ENCODE peak calls at places on chromosomes 1 and 21, in eight cellular contexts. One of them, this sample, is unnamed.

GRCh38 chr21:38849776-38850175 is 44.0 kb downstream of the ETS2 start:
- DNase-seq in fibroblast of lung: no peak
- DNase-seq in neuronal stem cell: no peak
- DNase-seq in NCI-H510A: no peak
- DNase-seq in LHCN-M2: no peak
- DNase-seq in GM19239: no peak
- DNase-seq in activated CD4-positive, alpha-beta T cell treated with anti-CD3 and anti-CD28 coated beads for 24 hours: no peak
- DNase-seq in T-cell: no peak
- DNase-seq in this sample: no peak

GRCh38 chr1:30506785-30507312 is 216.5 kb downstream of the MATN1 start:
- DNase-seq in GM19239: no peak
- DNase-seq in neuronal stem cell: no peak
- DNase-seq in LHCN-M2: no peak
- DNase-seq in fibroblast of lung: no peak
- DNase-seq in activated CD4-positive, alpha-beta T cell treated with anti-CD3 and anti-CD28 coated beads for 24 hours: no peak
- DNase-seq in NCI-H510A: no peak
- DNase-seq in T-cell: no peak
- DNase-seq in this sample: no peak

GRCh38 chr1:15418811-15419515 is 9.3 kb downstream of the EFHD2 start:
- DNase-seq in LHCN-M2: no peak
- DNase-seq in T-cell: no peak
- DNase-seq in activated CD4-positive, alpha-beta T cell treated with anti-CD3 and anti-CD28 coated beads for 24 hours: no peak
- DNase-seq in NCI-H510A: no peak
- DNase-seq in fibroblast of lung: peak
- DNase-seq in neuronal stem cell: no peak
- DNase-seq in GM19239: no peak
- DNase-seq in this sample: no peak

GRCh38 chr1:37047487-37047886 is 13.2 kb upstream of the GRIK3 start:
- DNase-seq in T-cell: no peak
- DNase-seq in fibroblast of lung: no peak
- DNase-seq in LHCN-M2: no peak
- DNase-seq in GM19239: no peak
- DNase-seq in activated CD4-positive, alpha-beta T cell treated with anti-CD3 and anti-CD28 coated beads for 24 hours: no peak
- DNase-seq in neuronal stem cell: no peak
- DNase-seq in NCI-H510A: no peak
- DNase-seq in this sample: no peak

GRCh38 chr1:25765910-25766645 is 33.9 kb upstream of the SELENON start:
- DNase-seq in GM19239: no peak
- DNase-seq in activated CD4-positive, alpha-beta T cell treated with anti-CD3 and anti-CD28 coated beads for 24 hours: no peak
- DNase-seq in T-cell: no peak
- DNase-seq in neuronal stem cell: no peak
- DNase-seq in LHCN-M2: no peak
- DNase-seq in NCI-H510A: no peak
- DNase-seq in fibroblast of lung: no peak
- DNase-seq in this sample: no peak

GRCh38 chr1:223129229-223129851 is 13.7 kb downstream of the TLR5 start:
- DNase-seq in LHCN-M2: no peak
- DNase-seq in activated CD4-positive, alpha-beta T cell treated with anti-CD3 and anti-CD28 coated beads for 24 hours: peak
- DNase-seq in GM19239: peak
- DNase-seq in NCI-H510A: no peak
- DNase-seq in fibroblast of lung: peak
- DNase-seq in neuronal stem cell: no peak
- DNase-seq in T-cell: peak
- DNase-seq in this sample: no peak

GRCh38 chr1:185404864-185405568 is 88.0 kb upstream of the IVNS1ABP start:
- DNase-seq in T-cell: no peak
- DNase-seq in GM19239: no peak
- DNase-seq in fibroblast of lung: no peak
- DNase-seq in NCI-H510A: no peak
- DNase-seq in activated CD4-positive, alpha-beta T cell treated with anti-CD3 and anti-CD28 coated beads for 24 hours: no peak
- DNase-seq in LHCN-M2: no peak
- DNase-seq in neuronal stem cell: no peak
- DNase-seq in this sample: no peak

GRCh38 chr1:96782861-96783260 is 61.3 kb downstream of the PTBP2 start:
- DNase-seq in activated CD4-positive, alpha-beta T cell treated with anti-CD3 and anti-CD28 coated beads for 24 hours: no peak
- DNase-seq in neuronal stem cell: no peak
- DNase-seq in GM19239: no peak
- DNase-seq in T-cell: no peak
- DNase-seq in NCI-H510A: no peak
- DNase-seq in fibroblast of lung: peak
- DNase-seq in LHCN-M2: no peak
- DNase-seq in this sample: peak

GRCh38 chr1:9900142-9901043 is 9.7 kb downstream of the CTNNBIP1 start:
- DNase-seq in fibroblast of lung: peak
- DNase-seq in LHCN-M2: no peak
- DNase-seq in neuronal stem cell: no peak
- DNase-seq in T-cell: no peak
- DNase-seq in GM19239: no peak
- DNase-seq in activated CD4-positive, alpha-beta T cell treated with anti-CD3 and anti-CD28 coated beads for 24 hours: no peak
- DNase-seq in NCI-H510A: peak
- DNase-seq in this sample: no peak

GRCh38 chr1:234309598-234310459 is 63.4 kb upstream of the COA6 start:
- DNase-seq in fibroblast of lung: peak
- DNase-seq in T-cell: peak
- DNase-seq in LHCN-M2: peak
- DNase-seq in activated CD4-positive, alpha-beta T cell treated with anti-CD3 and anti-CD28 coated beads for 24 hours: peak
- DNase-seq in GM19239: peak
- DNase-seq in neuronal stem cell: peak
- DNase-seq in NCI-H510A: peak
- DNase-seq in this sample: peak

GRCh38 chr1:37267111-37267835 is 207.1 kb upstream of the ZC3H12A start:
- DNase-seq in fibroblast of lung: no peak
- DNase-seq in neuronal stem cell: no peak
- DNase-seq in T-cell: no peak
- DNase-seq in GM19239: no peak
- DNase-seq in LHCN-M2: no peak
- DNase-seq in NCI-H510A: peak
- DNase-seq in activated CD4-positive, alpha-beta T cell treated with anti-CD3 and anti-CD28 coated beads for 24 hours: no peak
- DNase-seq in this sample: no peak

GRCh38 chr1:53326598-53327182 is 1.2 kb downstream of the LRP8 start:
- DNase-seq in T-cell: no peak
- DNase-seq in NCI-H510A: peak
- DNase-seq in neuronal stem cell: peak
- DNase-seq in LHCN-M2: peak
- DNase-seq in GM19239: peak
- DNase-seq in fibroblast of lung: no peak
- DNase-seq in activated CD4-positive, alpha-beta T cell treated with anti-CD3 and anti-CD28 coated beads for 24 hours: no peak
- DNase-seq in this sample: no peak

GRCh38 chr1:14606632-14607031 is 8.1 kb downstream of the KAZN start:
- DNase-seq in T-cell: no peak
- DNase-seq in NCI-H510A: no peak
- DNase-seq in GM19239: no peak
- DNase-seq in neuronal stem cell: no peak
- DNase-seq in LHCN-M2: no peak
- DNase-seq in activated CD4-positive, alpha-beta T cell treated with anti-CD3 and anti-CD28 coated beads for 24 hours: no peak
- DNase-seq in fibroblast of lung: no peak
- DNase-seq in this sample: no peak

GRCh38 chr1:36482724-36483388 is at the start of gene CSF3R:
- DNase-seq in GM19239: no peak
- DNase-seq in neuronal stem cell: no peak
- DNase-seq in activated CD4-positive, alpha-beta T cell treated with anti-CD3 and anti-CD28 coated beads for 24 hours: no peak
- DNase-seq in LHCN-M2: no peak
- DNase-seq in NCI-H510A: no peak
- DNase-seq in T-cell: no peak
- DNase-seq in fibroblast of lung: no peak
- DNase-seq in this sample: no peak

GRCh38 chr21:16569679-16570078 is 839.9 kb downstream of the USP25 start:
- DNase-seq in neuronal stem cell: no peak
- DNase-seq in fibroblast of lung: peak
- DNase-seq in LHCN-M2: peak
- DNase-seq in T-cell: no peak
- DNase-seq in activated CD4-positive, alpha-beta T cell treated with anti-CD3 and anti-CD28 coated beads for 24 hours: no peak
- DNase-seq in NCI-H510A: no peak
- DNase-seq in GM19239: no peak
- DNase-seq in this sample: peak

GRCh38 chr1:203521071-203521794 is 27.3 kb downstream of the OPTC start:
- DNase-seq in fibroblast of lung: no peak
- DNase-seq in LHCN-M2: no peak
- DNase-seq in GM19239: no peak
- DNase-seq in neuronal stem cell: no peak
- DNase-seq in T-cell: no peak
- DNase-seq in activated CD4-positive, alpha-beta T cell treated with anti-CD3 and anti-CD28 coated beads for 24 hours: no peak
- DNase-seq in NCI-H510A: no peak
- DNase-seq in this sample: no peak

GRCh38 chr1:5927506-5928370 is 64.5 kb downstream of the NPHP4 start:
- DNase-seq in activated CD4-positive, alpha-beta T cell treated with anti-CD3 and anti-CD28 coated beads for 24 hours: no peak
- DNase-seq in T-cell: no peak
- DNase-seq in NCI-H510A: no peak
- DNase-seq in fibroblast of lung: no peak
- DNase-seq in LHCN-M2: no peak
- DNase-seq in GM19239: no peak
- DNase-seq in neuronal stem cell: no peak
- DNase-seq in this sample: no peak

GRCh38 chr21:14064296-14064645 is 146.5 kb downstream of the LIPI start:
- DNase-seq in activated CD4-positive, alpha-beta T cell treated with anti-CD3 and anti-CD28 coated beads for 24 hours: no peak
- DNase-seq in NCI-H510A: no peak
- DNase-seq in T-cell: no peak
- DNase-seq in neuronal stem cell: no peak
- DNase-seq in LHCN-M2: no peak
- DNase-seq in GM19239: no peak
- DNase-seq in fibroblast of lung: no peak
- DNase-seq in this sample: no peak

GRCh38 chr1:196462101-196462500 is 146.1 kb downstream of the KCNT2 start:
- DNase-seq in GM19239: no peak
- DNase-seq in NCI-H510A: no peak
- DNase-seq in LHCN-M2: peak
- DNase-seq in T-cell: no peak
- DNase-seq in neuronal stem cell: no peak
- DNase-seq in fibroblast of lung: no peak
- DNase-seq in activated CD4-positive, alpha-beta T cell treated with anti-CD3 and anti-CD28 coated beads for 24 hours: no peak
- DNase-seq in this sample: no peak

GRCh38 chr1:52281518-52281917 is 84.5 kb downstream of the CC2D1B start:
- DNase-seq in LHCN-M2: no peak
- DNase-seq in neuronal stem cell: no peak
- DNase-seq in fibroblast of lung: peak
- DNase-seq in NCI-H510A: no peak
- DNase-seq in T-cell: no peak
- DNase-seq in activated CD4-positive, alpha-beta T cell treated with anti-CD3 and anti-CD28 coated beads for 24 hours: no peak
- DNase-seq in GM19239: no peak
- DNase-seq in this sample: peak

GRCh38 chr1:74324684-74325448 is 89.7 kb downstream of the TNNI3K start:
- DNase-seq in NCI-H510A: no peak
- DNase-seq in T-cell: no peak
- DNase-seq in activated CD4-positive, alpha-beta T cell treated with anti-CD3 and anti-CD28 coated beads for 24 hours: no peak
- DNase-seq in fibroblast of lung: no peak
- DNase-seq in LHCN-M2: no peak
- DNase-seq in GM19239: no peak
- DNase-seq in neuronal stem cell: no peak
- DNase-seq in this sample: no peak

GRCh38 chr1:221161571-221162041 is 282.4 kb downstream of the HLX start:
- DNase-seq in neuronal stem cell: no peak
- DNase-seq in NCI-H510A: no peak
- DNase-seq in T-cell: no peak
- DNase-seq in activated CD4-positive, alpha-beta T cell treated with anti-CD3 and anti-CD28 coated beads for 24 hours: no peak
- DNase-seq in fibroblast of lung: no peak
- DNase-seq in GM19239: no peak
- DNase-seq in LHCN-M2: no peak
- DNase-seq in this sample: peak

GRCh38 chr1:166116026-166116425 is 50.8 kb downstream of the FAM78B start:
- DNase-seq in fibroblast of lung: no peak
- DNase-seq in T-cell: no peak
- DNase-seq in LHCN-M2: no peak
- DNase-seq in GM19239: no peak
- DNase-seq in NCI-H510A: no peak
- DNase-seq in activated CD4-positive, alpha-beta T cell treated with anti-CD3 and anti-CD28 coated beads for 24 hours: no peak
- DNase-seq in neuronal stem cell: no peak
- DNase-seq in this sample: no peak

GRCh38 chr1:1883092-1883858 is 7.6 kb downstream of the GNB1 start:
- DNase-seq in T-cell: no peak
- DNase-seq in NCI-H510A: no peak
- DNase-seq in activated CD4-positive, alpha-beta T cell treated with anti-CD3 and anti-CD28 coated beads for 24 hours: no peak
- DNase-seq in GM19239: no peak
- DNase-seq in fibroblast of lung: peak
- DNase-seq in neuronal stem cell: no peak
- DNase-seq in LHCN-M2: no peak
- DNase-seq in this sample: no peak

GRCh38 chr1:69697343-69697742 is 129.6 kb downstream of the LRRC7 start:
- DNase-seq in NCI-H510A: no peak
- DNase-seq in activated CD4-positive, alpha-beta T cell treated with anti-CD3 and anti-CD28 coated beads for 24 hours: no peak
- DNase-seq in GM19239: no peak
- DNase-seq in T-cell: no peak
- DNase-seq in LHCN-M2: no peak
- DNase-seq in neuronal stem cell: no peak
- DNase-seq in fibroblast of lung: no peak
- DNase-seq in this sample: no peak

GRCh38 chr1:221040716-221041275 is 161.6 kb downstream of the HLX start:
- DNase-seq in LHCN-M2: no peak
- DNase-seq in GM19239: no peak
- DNase-seq in neuronal stem cell: no peak
- DNase-seq in T-cell: no peak
- DNase-seq in activated CD4-positive, alpha-beta T cell treated with anti-CD3 and anti-CD28 coated beads for 24 hours: no peak
- DNase-seq in NCI-H510A: no peak
- DNase-seq in fibroblast of lung: no peak
- DNase-seq in this sample: no peak

GRCh38 chr1:180229483-180230415 is at the start of gene LHX4:
- DNase-seq in T-cell: no peak
- DNase-seq in neuronal stem cell: no peak
- DNase-seq in fibroblast of lung: peak
- DNase-seq in LHCN-M2: peak
- DNase-seq in activated CD4-positive, alpha-beta T cell treated with anti-CD3 and anti-CD28 coated beads for 24 hours: no peak
- DNase-seq in NCI-H510A: peak
- DNase-seq in GM19239: peak
- DNase-seq in this sample: no peak

GRCh38 chr1:88998716-88999115 is 6.3 kb upstream of the KYAT3 start:
- DNase-seq in NCI-H510A: peak
- DNase-seq in fibroblast of lung: peak
- DNase-seq in activated CD4-positive, alpha-beta T cell treated with anti-CD3 and anti-CD28 coated beads for 24 hours: peak
- DNase-seq in T-cell: no peak
- DNase-seq in LHCN-M2: peak
- DNase-seq in GM19239: peak
- DNase-seq in neuronal stem cell: peak
- DNase-seq in this sample: peak

GRCh38 chr1:17998889-17999288 is 108.7 kb upstream of the IGSF21 start:
- DNase-seq in activated CD4-positive, alpha-beta T cell treated with anti-CD3 and anti-CD28 coated beads for 24 hours: no peak
- DNase-seq in LHCN-M2: no peak
- DNase-seq in T-cell: no peak
- DNase-seq in NCI-H510A: no peak
- DNase-seq in fibroblast of lung: no peak
- DNase-seq in GM19239: no peak
- DNase-seq in neuronal stem cell: no peak
- DNase-seq in this sample: no peak

This sample was measured in HFFc6.